ENCODE peak calls at places on chromosomes 1 and 21, in six cellular contexts. Y is T-helper 1 cell; K is aorta; P is activated T-helper 1 cell treated with Interleukin-2 at 50 U/mL for 16 hours; E is HT1080; G is stimulated activated CD4-positive, alpha-beta T cell treated with anti-CD3 and anti-CD28 coated beads, Interleukin-12 subunit alpha, Interleukin-12 subunit beta, amount 100 ng/mL, for 48 hours. S is an unnamed sample.

GRCh38 chr1:119870917-119871486 is 25.3 kb downstream of the ADAM30 start:
- DNase-seq in Y (peak), K (peak), P (peak), E (peak), G (peak), S (peak)

GRCh38 chr21:33230518-33231324 is 983 bp downstream of the IFNAR2 start:
- DNase-seq in Y (peak), K (peak), P (peak), E (peak), G (no peak), S (peak)

GRCh38 chr21:35015435-35016024 is 33.6 kb downstream of the RUNX1 start:
- DNase-seq in Y (no peak), K (no peak), P (no peak), E (no peak), G (no peak), S (no peak)

GRCh38 chr1:35929730-35930592 is 944 bp upstream of the AGO3 start:
- DNase-seq in Y (peak), K (peak), P (peak), E (peak), G (no peak), S (peak)

GRCh38 chr1:86436041-86436440 is 12.1 kb downstream of the CLCA2 start:
- DNase-seq in Y (no peak), K (no peak), P (no peak), E (no peak), G (no peak), S (no peak)

GRCh38 chr1:15848143-15848928 is 829 bp downstream of the SPEN start:
- DNase-seq in Y (peak), K (peak), P (peak), E (no peak), G (peak), S (peak)

GRCh38 chr1:12087797-12088314 is 24.8 kb downstream of the TNFRSF8 start:
- DNase-seq in Y (peak), K (no peak), P (no peak), E (no peak), G (no peak), S (peak)

GRCh38 chr1:43235451-43236121 is 34.2 kb upstream of the TMEM125 start:
- DNase-seq in Y (no peak), K (no peak), P (no peak), E (no peak), G (no peak), S (no peak)

GRCh38 chr1:30354410-30354809 is 369.0 kb downstream of the MATN1 start:
- DNase-seq in Y (no peak), K (no peak), P (no peak), E (no peak), G (no peak), S (no peak)

GRCh38 chr1:220137006-220137794 is 43.3 kb downstream of the IARS2 start:
- DNase-seq in Y (no peak), K (no peak), P (no peak), E (no peak), G (no peak), S (no peak)

GRCh38 chr1:232225336-232226131 is 404.4 kb downstream of the SIPA1L2 start:
- DNase-seq in Y (no peak), K (no peak), P (no peak), E (no peak), G (no peak), S (no peak)

GRCh38 chr1:206735553-206736031 is 35.0 kb upstream of the IL19 start:
- DNase-seq in Y (no peak), K (no peak), P (no peak), E (peak), G (no peak), S (no peak)

GRCh38 chr1:70922196-70922595 is 125.4 kb downstream of the PTGER3 start:
- DNase-seq in Y (no peak), K (no peak), P (no peak), E (no peak), G (no peak), S (no peak)

GRCh38 chr1:216221260-216221700 is 202.0 kb downstream of the USH2A start:
- DNase-seq in Y (no peak), K (no peak), P (no peak), E (peak), G (no peak), S (peak)

GRCh38 chr1:246043556-246043955 is 463.5 kb downstream of the SMYD3 start:
- DNase-seq in Y (no peak), K (no peak), P (no peak), E (no peak), G (no peak), S (no peak)

S was measured in stimulated activated naive B cell treated with anti-CD40 and anti-IgM and Interleukin-4, amounts not matched to agents 10 μg/mL and 1 μg/mL and 100 μg/mL, for 72 hours.